ENCODE peak calls at places on chromosomes 12 and 14, in six cellular contexts. E, S, N, D, X and W are unnamed samples.

GRCh38 chr12:66066071-66066928 is 64.2 kb downstream of the LLPH start:
- DNase-seq in E (no peak), S (no peak), N (no peak), D (no peak), X (no peak), W (no peak)

GRCh38 chr12:123765504-123766035 is 3.5 kb downstream of the DNAH10 start:
- DNase-seq in E (no peak), S (no peak), N (no peak), D (no peak), X (no peak), W (no peak)

GRCh38 chr14:35727764-35728163 is 81.3 kb downstream of the RALGAPA1 start:
- DNase-seq in E (no peak), S (no peak), N (no peak), D (no peak), X (no peak), W (no peak)

GRCh38 chr12:17020765-17021164 is 414.8 kb upstream of the LMO3 start:
- DNase-seq in E (no peak), S (no peak), N (no peak), D (no peak), X (no peak), W (no peak)

GRCh38 chr12:34394211-34395055 is 372.1 kb downstream of the ALG10 start:
- DNase-seq in E (peak; percentile 2), S (peak; percentile 22), N (no peak), D (no peak), X (no peak), W (peak; percentile 3)

GRCh38 chr12:125797421-125798175 is 732.4 kb downstream of the AACS start:
- DNase-seq in E (no peak), S (no peak), N (no peak), D (no peak), X (no peak), W (no peak)

GRCh38 chr14:31961881-31962280 is 115.2 kb upstream of the ARHGAP5 start:
- DNase-seq in E (no peak), S (no peak), N (no peak), D (no peak), X (no peak), W (no peak)

GRCh38 chr12:41333988-41334387 is 145.9 kb downstream of the PDZRN4 start:
- DNase-seq in E (no peak), S (no peak), N (no peak), D (no peak), X (no peak), W (no peak)

GRCh38 chr12:74689071-74689655 is 151.5 kb downstream of the ATXN7L3B start:
- DNase-seq in E (no peak), S (no peak), N (no peak), D (no peak), X (no peak), W (no peak)

GRCh38 chr12:1429980-1430379 is 164.4 kb downstream of the FBXL14 start:
- DNase-seq in E (no peak), S (no peak), N (no peak), D (no peak), X (no peak), W (no peak)

GRCh38 chr12:119835068-119835467 is 42.1 kb downstream of the CIT start:
- DNase-seq in E (no peak), S (no peak), N (peak; percentile 7), D (peak; percentile 16), X (no peak), W (no peak)

GRCh38 chr12:81778719-81779118 is 19.6 kb upstream of the PPFIA2 start:
- DNase-seq in E (no peak), S (no peak), N (no peak), D (no peak), X (no peak), W (no peak)

GRCh38 chr12:128098725-128099124 is 168.2 kb upstream of the TMEM132C start:
- DNase-seq in E (no peak), S (no peak), N (no peak), D (no peak), X (no peak), W (no peak)

GRCh38 chr14:37865719-37866549 is 270.5 kb downstream of the TTC6 start:
- DNase-seq in E (no peak), S (no peak), N (no peak), D (no peak), X (no peak), W (no peak)

GRCh38 chr14:33765251-33765650 is 185.6 kb downstream of the EGLN3 start:
- DNase-seq in E (no peak), S (peak; percentile 62), N (no peak), D (peak; percentile 65), X (peak; percentile 62), W (no peak)

GRCh38 chr12:86600664-86601231 is 344.6 kb upstream of the MGAT4C start:
- DNase-seq in E (no peak), S (no peak), N (no peak), D (no peak), X (no peak), W (no peak)

GRCh38 chr12:113858828-113859386 is 107.2 kb downstream of the RBM19 start:
- DNase-seq in E (no peak), S (no peak), N (no peak), D (no peak), X (no peak), W (no peak)

GRCh38 chr14:65478596-65478995 is 66.1 kb downstream of the FUT8 start:
- DNase-seq in E (no peak), S (no peak), N (peak; percentile 15), D (no peak), X (no peak), W (no peak)

GRCh38 chr14:67241416-67242362 is at the start of gene PALS1:
- DNase-seq in E (no peak), S (no peak), N (no peak), D (no peak), X (peak; percentile 83), W (no peak)

GRCh38 chr12:111274820-111275219 is 94.1 kb downstream of the PHETA1 start:
- DNase-seq in E (no peak), S (no peak), N (no peak), D (no peak), X (no peak), W (no peak)

GRCh38 chr12:24561411-24561871 is 387.5 kb downstream of the BCAT1 start:
- DNase-seq in E (peak; percentile 10), S (no peak), N (peak; percentile 49), D (no peak), X (no peak), W (no peak)

GRCh38 chr14:105437723-105438500 is 18.3 kb downstream of the MTA1 start:
- DNase-seq in E (no peak), S (no peak), N (no peak), D (no peak), X (no peak), W (no peak)

GRCh38 chr14:105440992-105441391 is 21.4 kb downstream of the MTA1 start:
- DNase-seq in E (no peak), S (no peak), N (no peak), D (no peak), X (no peak), W (no peak)

GRCh38 chr14:105440554-105440900 is 20.9 kb downstream of the MTA1 start:
- DNase-seq in E (no peak), S (no peak), N (no peak), D (no peak), X (no peak), W (no peak)

GRCh38 chr14:105439179-105439578 is 19.6 kb downstream of the MTA1 start:
- DNase-seq in E (no peak), S (no peak), N (no peak), D (no peak), X (no peak), W (no peak)

DNA sequence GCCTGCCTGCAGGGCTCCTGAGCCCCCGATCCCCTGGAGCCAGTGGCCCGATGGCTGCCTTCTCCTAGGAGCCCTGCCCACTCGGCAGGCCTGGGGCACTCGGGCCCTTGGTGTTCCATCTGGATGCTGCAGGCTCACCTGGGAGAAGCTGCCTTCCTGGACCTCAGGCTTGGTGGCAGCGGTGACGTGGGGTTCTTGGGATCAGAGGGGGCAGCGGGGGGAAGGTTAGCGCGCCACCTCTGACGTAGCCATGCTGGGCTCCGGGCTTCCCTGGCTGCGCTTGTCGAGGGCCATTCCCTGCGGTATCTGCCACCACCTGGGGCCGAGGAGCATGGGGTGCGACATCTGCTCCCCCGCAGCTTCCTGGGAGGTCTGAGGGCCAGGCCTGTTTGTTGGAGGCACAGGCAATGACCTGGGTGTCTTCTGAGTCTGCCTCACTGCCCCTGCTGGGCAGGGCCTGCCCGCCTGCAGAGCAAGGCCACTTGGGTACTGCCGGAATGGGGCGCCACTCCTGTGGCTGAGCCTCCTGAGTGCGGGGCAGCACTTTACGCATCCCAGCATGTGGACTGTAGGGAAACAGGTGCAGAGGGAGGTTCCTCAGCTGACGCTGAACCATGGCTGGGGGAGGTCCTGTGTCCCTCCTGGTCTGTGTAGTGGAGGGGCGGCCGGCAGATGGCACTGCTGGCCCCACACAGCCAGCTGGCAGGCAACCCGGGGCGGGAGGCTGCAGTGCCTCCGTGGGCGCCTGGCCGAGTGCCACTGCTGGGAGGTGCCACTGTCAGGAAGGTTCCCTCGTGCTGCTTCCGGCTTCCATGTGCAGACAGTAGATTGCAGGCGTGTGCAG is 20.3 kb downstream of the MTA1 start:
- DNase-seq in E (no peak), S (no peak), N (no peak), D (no peak), X (no peak), W (no peak)
- TF ChIP-seq CTCF in E (no peak), S (no peak), N (no peak), D (no peak), X (no peak), W (no peak)

DNA sequence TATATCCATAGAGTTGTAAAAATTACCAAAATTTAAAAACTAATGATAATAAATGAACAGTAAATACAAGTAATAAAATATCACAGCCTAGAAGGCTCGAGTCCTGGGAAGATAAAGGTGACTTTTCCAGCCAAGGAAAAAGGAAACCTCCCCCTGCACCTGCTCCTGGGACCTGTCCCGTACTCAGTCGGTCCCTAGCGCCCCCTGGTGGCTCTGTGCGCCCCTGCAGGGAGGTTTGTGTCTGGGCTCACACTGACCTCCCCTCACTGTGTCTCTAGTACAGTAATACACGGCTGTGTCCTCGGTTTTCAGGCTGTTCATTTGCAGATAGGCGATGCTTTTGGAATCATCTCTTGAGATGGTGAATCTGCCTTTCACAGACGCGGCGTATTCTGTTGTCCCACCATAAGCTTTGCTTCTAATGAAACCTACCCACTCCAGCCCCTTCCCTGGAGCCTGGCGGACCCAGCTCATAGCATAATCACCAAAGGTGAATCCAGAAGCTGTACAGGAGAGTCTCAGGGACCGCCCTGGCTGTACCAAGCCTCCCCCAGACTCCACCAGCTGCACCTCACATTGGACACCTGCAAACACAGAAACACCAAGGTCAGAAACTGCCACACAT is 1030.4 kb downstream of the TMEM121 start:
- DNase-seq in E (peak; percentile 73), S (no peak), N (peak; percentile 82), D (peak; percentile 14), X (no peak), W (peak; percentile 71)
- TF ChIP-seq CTCF in E (peak; percentile 31), S (no peak), N (peak; percentile 74), D (no peak), X (no peak), W (peak; percentile 92)

GRCh38 chr12:121132601-121133481 is at the start of gene P2RX7:
- DNase-seq in E (peak; percentile 82), S (peak; percentile 44), N (no peak), D (peak; percentile 45), X (peak; percentile 46), W (peak; percentile 36)
- TF ChIP-seq CTCF in E (no peak), S (no peak), N (no peak), D (no peak), X (no peak), W (no peak)

DNA sequence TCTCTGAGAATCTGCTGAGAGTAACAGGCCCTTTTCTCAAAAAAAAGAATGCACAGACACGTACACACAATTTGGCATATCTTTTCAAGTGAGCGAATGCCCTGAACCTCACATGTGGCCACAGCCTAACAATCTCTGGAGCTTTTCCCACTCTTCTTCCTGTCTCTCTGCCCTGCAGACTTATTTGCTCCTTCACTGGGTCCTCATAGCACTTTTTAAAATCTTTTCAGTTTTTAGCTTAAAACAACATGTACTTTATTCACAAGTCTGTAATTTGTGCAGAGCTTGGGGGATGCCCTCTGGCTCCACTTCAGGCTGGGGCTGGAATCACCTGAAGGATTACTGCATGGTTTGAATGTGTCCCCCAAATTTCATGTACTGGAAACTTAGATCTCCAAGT is 9.0 kb downstream of the MAP1LC3B2 start:
- DNase-seq in E (no peak), S (no peak), N (no peak), D (no peak), X (no peak), W (no peak)
- TF ChIP-seq CTCF in E (no peak), S (no peak), N (no peak), D (no peak), X (no peak), W (no peak)